ENCODE peak calls at places on chromosome 12, in five cellular contexts. Q, W, G, Z and I are unnamed samples.

GRCh38 chr12:106245767-106246166 is 2.1 kb downstream of the CKAP4 start:
- DNase-seq in Q (no peak), W (peak), G (no peak), Z (peak), I (peak)

GRCh38 chr12:49251357-49251756 is 13.5 kb upstream of the TUBA1C start:
- DNase-seq in Q (no peak), W (no peak), G (no peak), Z (no peak), I (no peak)

GRCh38 chr12:6539276-6540134 is 5.2 kb downstream of the GAPDH start:
- DNase-seq in Q (no peak), W (peak), G (no peak), Z (peak), I (peak)

GRCh38 chr12:14850929-14851663 is 7.8 kb upstream of the ART4 start:
- DNase-seq in Q (no peak), W (no peak), G (no peak), Z (no peak), I (no peak)

GRCh38 chr12:27875677-27876076 is 95.6 kb upstream of the MANSC4 start:
- DNase-seq in Q (no peak), W (no peak), G (no peak), Z (no peak), I (no peak)

GRCh38 chr12:44674866-44675265 is 201.2 kb downstream of the NELL2 start:
- DNase-seq in Q (no peak), W (no peak), G (no peak), Z (no peak), I (no peak)

GRCh38 chr12:65568517-65568916 is 255.8 kb upstream of the HMGA2 start:
- DNase-seq in Q (no peak), W (peak), G (no peak), Z (no peak), I (no peak)

GRCh38 chr12:122871851-122872785 is 23.8 kb downstream of the VPS37B start:
- DNase-seq in Q (no peak), W (peak), G (peak), Z (peak), I (peak)

GRCh38 chr12:66160704-66161103 is 9.1 kb downstream of the TMBIM4 start:
- DNase-seq in Q (no peak), W (no peak), G (no peak), Z (no peak), I (no peak)

GRCh38 chr12:33296529-33296928 is 143.1 kb downstream of the SYT10 start:
- DNase-seq in Q (no peak), W (no peak), G (no peak), Z (no peak), I (no peak)

GRCh38 chr12:80707830-80708534 is 548 bp downstream of the MYF6 start:
- DNase-seq in Q (no peak), W (no peak), G (peak), Z (no peak), I (peak)

GRCh38 chr12:89949457-89950195 is 241.0 kb upstream of the ATP2B1 start:
- DNase-seq in Q (no peak), W (peak), G (no peak), Z (peak), I (peak)

GRCh38 chr12:71536279-71536938 is 96.8 kb downstream of the LGR5 start:
- DNase-seq in Q (no peak), W (no peak), G (no peak), Z (no peak), I (peak)

GRCh38 chr12:98352218-98352811 is 163.1 kb upstream of the TMPO start:
- DNase-seq in Q (no peak), W (peak), G (no peak), Z (peak), I (peak)

GRCh38 chr12:106978035-106978800 is 8.7 kb downstream of the MTERF2 start:
- DNase-seq in Q (no peak), W (no peak), G (no peak), Z (no peak), I (no peak)

GRCh38 chr12:117047810-117048584 is 51.2 kb downstream of the TESC start:
- DNase-seq in Q (no peak), W (peak), G (no peak), Z (peak), I (peak)

GRCh38 chr12:31000751-31001150 is 72.9 kb upstream of the DDX11 start:
- DNase-seq in Q (no peak), W (peak), G (no peak), Z (peak), I (no peak)

GRCh38 chr12:106519587-106519986 is 63.2 kb upstream of the RFX4 start:
- DNase-seq in Q (no peak), W (peak), G (no peak), Z (peak), I (no peak)

GRCh38 chr12:81819991-81820633 is 61.0 kb upstream of the PPFIA2 start:
- DNase-seq in Q (no peak), W (no peak), G (no peak), Z (peak), I (no peak)

GRCh38 chr12:55653031-55653430 is 16.3 kb downstream of the OR10P1 start:
- DNase-seq in Q (no peak), W (no peak), G (no peak), Z (no peak), I (no peak)

GRCh38 chr12:64674367-64674922 is 64.2 kb downstream of the RASSF3 start:
- DNase-seq in Q (no peak), W (no peak), G (no peak), Z (no peak), I (no peak)

GRCh38 chr12:12327802-12328201 is 22.2 kb downstream of the MANSC1 start:
- DNase-seq in Q (no peak), W (peak), G (no peak), Z (peak), I (peak)

GRCh38 chr12:42695490-42695995 is 106.0 kb upstream of the PRICKLE1 start:
- DNase-seq in Q (no peak), W (no peak), G (no peak), Z (no peak), I (no peak)

GRCh38 chr12:42689699-42690098 is 100.2 kb upstream of the PRICKLE1 start:
- DNase-seq in Q (no peak), W (no peak), G (no peak), Z (no peak), I (no peak)

GRCh38 chr12:42691991-42692557 is 102.5 kb upstream of the PRICKLE1 start:
- DNase-seq in Q (no peak), W (no peak), G (no peak), Z (no peak), I (no peak)

GRCh38 chr12:42690264-42690663 is 100.7 kb upstream of the PRICKLE1 start:
- DNase-seq in Q (no peak), W (no peak), G (no peak), Z (no peak), I (no peak)

DNA sequence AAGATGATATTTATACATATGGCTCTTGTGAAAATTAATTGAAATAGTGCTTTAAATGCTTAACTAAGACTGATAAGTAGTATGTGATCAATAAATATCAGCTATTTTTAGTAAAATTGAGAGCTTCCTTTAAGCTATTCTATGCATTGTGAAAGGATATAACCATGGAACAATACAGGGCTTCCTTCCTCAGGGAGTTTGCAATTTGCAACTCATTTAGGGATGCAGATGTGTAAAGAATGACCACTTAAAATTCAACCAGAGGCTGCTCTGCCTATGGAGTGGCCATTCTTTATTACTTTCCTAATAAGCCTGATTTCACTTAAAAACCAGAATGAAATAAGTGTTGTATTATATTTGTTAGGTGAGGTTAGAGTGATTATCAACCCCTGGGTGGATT is 103.2 kb upstream of the PRICKLE1 start:
- DNase-seq in Q (no peak), W (no peak), G (no peak), Z (no peak), I (peak)
- H3K4me3 ChIP-seq in Q (no peak), W (no peak), G (no peak), Z (peak), I (no peak)

GRCh38 chr12:68319988-68320623 is 12.1 kb downstream of the MDM1 start:
- DNase-seq in Q (no peak), W (peak), G (no peak), Z (peak), I (no peak)

GRCh38 chr12:68327896-68328295 is 4.3 kb downstream of the MDM1 start:
- DNase-seq in Q (no peak), W (no peak), G (no peak), Z (no peak), I (no peak)

GRCh38 chr12:68321140-68321539 is 11.0 kb downstream of the MDM1 start:
- DNase-seq in Q (no peak), W (no peak), G (no peak), Z (no peak), I (no peak)

GRCh38 chr12:68326720-68327119 is 5.4 kb downstream of the MDM1 start:
- DNase-seq in Q (no peak), W (no peak), G (no peak), Z (no peak), I (no peak)

DNA sequence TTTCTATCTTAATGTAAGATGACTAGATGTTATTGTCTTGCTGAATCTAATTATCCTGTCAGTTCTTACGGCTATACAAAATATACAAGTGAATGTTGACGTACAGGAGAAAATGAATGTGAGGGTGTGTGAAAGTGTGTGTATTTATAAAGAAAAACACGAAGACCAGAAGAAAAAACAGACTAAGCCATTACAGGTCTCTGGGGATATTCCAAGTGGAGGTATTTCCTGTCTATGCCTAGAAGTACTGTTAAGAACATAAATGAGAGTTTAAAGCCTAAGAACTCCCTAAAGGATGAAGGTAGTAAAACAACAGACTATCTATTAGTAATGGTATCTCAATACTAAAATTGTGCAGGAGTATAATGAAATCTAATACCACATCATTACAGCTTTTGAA is 7.6 kb downstream of the MDM1 start:
- DNase-seq in Q (no peak), W (no peak), G (no peak), Z (no peak), I (no peak)
- H2AK5ac ChIP-seq in Q (no peak), W (no peak), G (no peak), Z (no peak), I (no peak)

GRCh38 chr12:121238604-121239334 is 28.8 kb downstream of the P2RX4 start:
- DNase-seq in Q (no peak), W (no peak), G (no peak), Z (no peak), I (peak)

GRCh38 chr12:121239704-121240420 is 29.9 kb downstream of the P2RX4 start:
- DNase-seq in Q (no peak), W (no peak), G (no peak), Z (no peak), I (no peak)

GRCh38 chr12:121240484-121241202 is 30.7 kb downstream of the P2RX4 start:
- DNase-seq in Q (no peak), W (no peak), G (peak), Z (no peak), I (peak)

GRCh38 chr12:121238086-121238485 is 28.2 kb downstream of the P2RX4 start:
- DNase-seq in Q (no peak), W (no peak), G (no peak), Z (no peak), I (no peak)

GRCh38 chr12:121239335-121239678 is 29.4 kb downstream of the P2RX4 start:
- DNase-seq in Q (no peak), W (no peak), G (no peak), Z (no peak), I (no peak)
- H3K4me3 ChIP-seq in Q (no peak), W (no peak), G (no peak), Z (no peak), I (no peak)

DNA sequence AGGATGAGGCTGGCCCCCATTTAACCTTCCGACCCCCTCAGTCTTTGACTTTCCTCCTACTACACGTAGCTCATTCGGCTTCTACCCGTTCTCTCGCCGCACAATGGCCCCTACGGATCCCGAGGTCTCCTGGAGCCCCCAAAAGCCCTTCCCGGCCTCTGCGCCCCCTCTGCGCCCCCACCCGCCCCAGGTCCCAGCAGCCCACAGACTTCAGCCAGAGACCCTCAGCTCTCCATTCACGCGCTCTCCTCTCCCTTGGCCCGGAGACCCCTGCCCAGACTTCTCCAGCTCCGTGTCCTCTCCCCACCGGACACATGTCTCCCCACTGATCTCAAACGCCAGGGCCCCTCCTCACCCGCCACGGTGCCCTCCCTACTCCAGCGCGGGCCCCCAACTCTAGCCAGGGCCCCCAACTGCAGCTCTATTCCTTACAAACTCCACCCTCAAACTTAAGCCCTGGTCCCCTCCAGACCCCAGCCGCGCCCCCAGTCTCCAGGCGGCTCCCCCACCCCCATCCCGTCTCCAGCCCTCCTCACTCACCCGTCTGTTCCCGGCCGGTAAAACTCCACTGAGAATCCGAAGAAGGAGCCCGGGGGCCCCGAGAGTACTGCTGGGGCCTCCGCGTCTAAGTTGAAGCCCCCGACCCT is 502 bp downstream of the ITGA5 start:
- DNase-seq in Q (no peak), W (no peak), G (no peak), Z (no peak), I (no peak)
- H2AK5ac ChIP-seq in Q (peak), W (peak), G (no peak), Z (no peak), I (peak)

GRCh38 chr12:24791622-24792021 is 157.3 kb downstream of the BCAT1 start:
- DNase-seq in Q (no peak), W (no peak), G (no peak), Z (no peak), I (no peak)

GRCh38 chr12:24797901-24798300 is 151.0 kb downstream of the BCAT1 start:
- DNase-seq in Q (no peak), W (no peak), G (no peak), Z (no peak), I (no peak)

GRCh38 chr12:24798335-24798734 is 150.6 kb downstream of the BCAT1 start:
- DNase-seq in Q (no peak), W (no peak), G (no peak), Z (no peak), I (no peak)

DNA sequence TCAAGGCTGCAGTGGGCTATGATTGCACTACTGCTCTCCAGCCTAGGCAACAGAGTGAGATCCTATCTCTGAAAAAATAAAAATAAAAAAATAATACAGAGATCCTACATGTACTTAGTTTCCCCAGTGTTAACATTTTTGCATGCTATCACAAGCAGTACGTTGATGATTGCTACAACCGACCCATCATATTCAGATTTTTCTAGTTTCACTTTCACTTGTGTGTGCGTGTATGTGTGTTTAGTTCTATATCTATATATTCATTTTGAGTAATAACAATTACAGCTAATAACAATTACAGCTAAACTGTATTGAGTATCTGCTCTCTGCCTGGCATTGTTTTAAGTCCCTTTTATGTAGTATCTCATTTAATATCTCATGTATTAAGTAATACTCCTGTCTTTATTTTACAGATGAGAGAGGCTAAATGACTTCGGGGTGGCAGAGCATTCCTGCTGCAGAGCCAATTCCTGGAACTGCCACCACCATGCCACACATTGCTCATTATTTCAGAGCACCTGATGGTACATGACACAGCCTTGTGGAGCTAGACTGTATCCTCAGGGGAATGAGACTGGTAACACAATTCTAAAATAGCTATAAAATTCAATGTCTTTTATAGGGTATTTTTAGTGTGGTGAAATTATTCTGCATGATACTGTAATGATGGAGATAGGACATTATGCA is 153.1 kb downstream of the BCAT1 start:
- DNase-seq in Q (no peak), W (no peak), G (no peak), Z (peak), I (no peak)
- H3K4me3 ChIP-seq in Q (no peak), W (no peak), G (no peak), Z (peak), I (no peak)

GRCh38 chr12:7837366-7837765 is 35.3 kb downstream of the SLC2A14 start:
- DNase-seq in Q (no peak), W (no peak), G (no peak), Z (no peak), I (no peak)
- H2AK5ac ChIP-seq in Q (no peak), W (no peak), G (no peak), Z (no peak), I (no peak)

GRCh38 chr12:108717243-108717642 is 14.1 kb downstream of the CORO1C start:
- DNase-seq in Q (no peak), W (no peak), G (no peak), Z (no peak), I (no peak)

GRCh38 chr12:108712164-108712924 is 19.0 kb downstream of the CORO1C start:
- DNase-seq in Q (no peak), W (no peak), G (peak), Z (no peak), I (no peak)

GRCh38 chr12:108712925-108713203 is 18.5 kb downstream of the CORO1C start:
- DNase-seq in Q (no peak), W (no peak), G (no peak), Z (no peak), I (no peak)

GRCh38 chr12:108713471-108713870 is 17.8 kb downstream of the CORO1C start:
- DNase-seq in Q (no peak), W (no peak), G (no peak), Z (no peak), I (no peak)

DNA sequence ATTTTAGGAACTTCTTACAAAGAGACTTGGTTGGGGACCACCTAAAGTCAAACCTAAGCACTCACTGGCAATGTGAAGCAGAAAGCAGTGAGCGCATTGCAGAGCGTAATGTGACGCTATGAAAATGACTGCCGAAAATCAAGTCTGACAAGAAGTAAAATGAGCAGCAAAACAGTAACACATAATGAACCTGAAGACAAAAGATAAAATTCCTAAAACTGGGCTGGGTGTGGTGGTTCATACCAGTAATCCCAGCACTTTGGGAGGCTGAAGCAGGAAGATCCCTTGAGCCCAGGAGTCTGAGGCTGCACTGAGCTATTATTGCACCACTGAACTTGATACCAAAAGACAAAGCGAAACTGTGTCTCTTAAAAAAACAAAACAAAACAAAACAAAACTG is 16.5 kb downstream of the CORO1C start:
- DNase-seq in Q (no peak), W (no peak), G (no peak), Z (no peak), I (no peak)
- H3K4me3 ChIP-seq in Q (no peak), W (no peak), G (no peak), Z (no peak), I (no peak)

GRCh38 chr12:108581311-108582227 is 16.3 kb downstream of the TMEM119 start:
- DNase-seq in Q (no peak), W (no peak), G (no peak), Z (no peak), I (no peak)
- H2AK5ac ChIP-seq in Q (peak), W (no peak), G (no peak), Z (no peak), I (no peak)

DNA sequence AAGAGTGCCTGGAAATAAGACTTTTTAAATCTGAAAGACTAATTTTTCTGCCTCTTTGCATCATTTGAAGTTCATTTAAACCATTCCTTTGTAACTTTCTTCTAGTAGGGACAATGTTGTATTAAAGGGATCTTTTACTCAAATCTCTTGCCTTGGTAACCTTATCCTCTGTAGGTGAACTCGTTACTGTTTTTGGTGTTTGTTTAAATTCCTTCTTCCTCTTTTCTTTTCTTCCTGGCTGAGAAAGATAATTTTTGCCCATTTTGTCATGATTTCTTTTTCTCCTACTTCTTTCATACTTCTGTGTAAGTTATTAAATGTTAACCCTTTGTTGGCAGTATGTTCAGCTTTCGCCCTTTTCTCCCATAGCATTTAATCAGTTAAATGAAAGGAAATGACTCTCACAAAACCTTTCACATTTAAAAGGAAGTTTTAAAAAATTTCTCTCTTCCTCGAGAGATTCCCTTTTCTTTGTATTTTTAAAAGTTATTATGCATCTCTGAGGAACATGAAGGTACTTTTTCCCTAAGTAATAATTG is 10.3 kb downstream of the VEZT start:
- DNase-seq in Q (no peak), W (no peak), G (no peak), Z (no peak), I (no peak)
- H3K4me3 ChIP-seq in Q (no peak), W (no peak), G (no peak), Z (no peak), I (no peak)